ENCODE peak calls at places on chromosomes 13 and 19, in six cellular contexts. K, R, J, I, V and L are unnamed samples.

GRCh38 chr13:66635526-66635925 is 594.6 kb downstream of the PCDH9 start:
- DNase-seq in K (no peak), J (no peak), I (no peak), V (no peak), R (peak; percentile 96), L (no peak)

GRCh38 chr13:40116008-40116407 is 460.5 kb downstream of the COG6 start:
- DNase-seq in R (peak; percentile 83), J (peak; percentile 79), K (no peak), V (peak; percentile 51), I (no peak), L (no peak)

GRCh38 chr13:29384466-29384865 is 211.0 kb downstream of the SLC7A1 start:
- DNase-seq in V (no peak), R (no peak), I (peak; percentile 64), K (no peak), J (no peak), L (no peak)

GRCh38 chr19:40231544-40232424 is 5.3 kb upstream of the CCNP start:
- DNase-seq in R (no peak), K (no peak), J (no peak), I (no peak), V (no peak), L (no peak)

GRCh38 chr13:52096748-52097147 is 32.1 kb downstream of the NEK5 start:
- DNase-seq in V (no peak), I (no peak), R (no peak), K (no peak), J (no peak), L (no peak)

GRCh38 chr13:27182844-27183497 is 11.4 kb upstream of the USP12 start:
- DNase-seq in K (no peak), J (no peak), V (no peak), I (no peak), R (peak; percentile 91), L (no peak)

GRCh38 chr19:12090807-12091206 is 26.3 kb downstream of the ZNF844 start:
- DNase-seq in R (peak; percentile 15), J (peak; percentile 58), I (peak; percentile 58), V (peak; percentile 62), K (peak; percentile 42), L (peak; percentile 85)

GRCh38 chr13:45339399-45339798 is 1.6 kb downstream of the TPT1 start:
- DNase-seq in J (no peak), V (no peak), I (no peak), K (no peak), R (no peak), L (no peak)

GRCh38 chr13:29810898-29811297 is 39.5 kb downstream of the UBL3 start:
- DNase-seq in R (no peak), J (no peak), K (no peak), I (no peak), V (no peak), L (no peak)

GRCh38 chr19:16031872-16032200 is 44.5 kb upstream of the TPM4 start:
- DNase-seq in V (no peak), I (peak; percentile 1), J (no peak), K (no peak), R (no peak), L (peak; percentile 35)

GRCh38 chr19:11024259-11024658 is 63.4 kb downstream of the SMARCA4 start:
- DNase-seq in R (no peak), J (no peak), I (no peak), K (no peak), V (no peak), L (no peak)

GRCh38 chr13:31968473-31968872 is 63.1 kb upstream of the FRY start:
- DNase-seq in I (no peak), V (no peak), J (peak; percentile 26), K (no peak), R (no peak), L (no peak)

GRCh38 chr13:44710576-44710975 is 134.4 kb upstream of the TSC22D1 start:
- DNase-seq in R (peak; percentile 98), I (no peak), J (no peak), V (no peak), K (no peak), L (no peak)

GRCh38 chr19:10036601-10037071 is 23.4 kb downstream of the RDH8 start:
- DNase-seq in V (no peak), I (no peak), R (no peak), K (no peak), J (no peak), L (no peak)

GRCh38 chr19:49837009-49837310 is 14.0 kb upstream of the PTOV1 start:
- DNase-seq in K (no peak), J (no peak), I (no peak), R (no peak), V (no peak), L (no peak)

GRCh38 chr13:83248751-83249150 is 633.5 kb downstream of the SLITRK1 start:
- DNase-seq in I (no peak), R (no peak), K (no peak), J (no peak), V (no peak), L (no peak)

GRCh38 chr13:52848455-52849190 is at the start of gene PCDH8:
- DNase-seq in J (no peak), R (no peak), I (peak; percentile 93), K (no peak), V (no peak), L (no peak)

GRCh38 chr19:51064534-51065220 is at the start of gene KLK13:
- DNase-seq in R (no peak), V (peak; percentile 39), I (no peak), J (no peak), K (no peak), L (no peak)

GRCh38 chr19:49910179-49910578 is 13.5 kb upstream of the IL4I1 start:
- DNase-seq in I (no peak), K (no peak), J (no peak), V (no peak), R (no peak), L (no peak)

GRCh38 chr19:51431124-51431523 is 13.7 kb upstream of the SIGLEC10 start:
- DNase-seq in V (no peak), K (no peak), J (no peak), R (no peak), I (no peak), L (no peak)

GRCh38 chr19:10226376-10227214 is 4.5 kb downstream of the S1PR2 start:
- DNase-seq in K (no peak), V (peak; percentile 82), J (peak; percentile 58), I (peak; percentile 92), R (peak; percentile 54), L (no peak)

GRCh38 chr19:50490991-50491472 is 14.4 kb upstream of the GARIN5A start:
- DNase-seq in J (no peak), V (no peak), R (no peak), I (no peak), K (no peak), L (peak; percentile 54)

GRCh38 chr19:31127132-31127967 is 221.9 kb downstream of the TSHZ3 start:
- DNase-seq in R (peak; percentile 97), V (peak; percentile 43), J (peak; percentile 24), K (no peak), I (no peak), L (no peak)

GRCh38 chr19:29687244-29687896 is 22.1 kb downstream of the PLEKHF1 start:
- DNase-seq in K (no peak), J (no peak), I (no peak), R (peak; percentile 99), V (no peak), L (peak; percentile 58)

GRCh38 chr19:48868196-48868886 is at the start of gene PLEKHA4:
- DNase-seq in R (no peak), I (peak; percentile 63), J (peak; percentile 49), K (no peak), V (peak; percentile 88), L (no peak)

GRCh38 chr13:75802161-75802560 is 166.0 kb downstream of the LMO7 start:
- DNase-seq in I (no peak), R (no peak), J (no peak), K (no peak), V (no peak), L (no peak)

DNA sequence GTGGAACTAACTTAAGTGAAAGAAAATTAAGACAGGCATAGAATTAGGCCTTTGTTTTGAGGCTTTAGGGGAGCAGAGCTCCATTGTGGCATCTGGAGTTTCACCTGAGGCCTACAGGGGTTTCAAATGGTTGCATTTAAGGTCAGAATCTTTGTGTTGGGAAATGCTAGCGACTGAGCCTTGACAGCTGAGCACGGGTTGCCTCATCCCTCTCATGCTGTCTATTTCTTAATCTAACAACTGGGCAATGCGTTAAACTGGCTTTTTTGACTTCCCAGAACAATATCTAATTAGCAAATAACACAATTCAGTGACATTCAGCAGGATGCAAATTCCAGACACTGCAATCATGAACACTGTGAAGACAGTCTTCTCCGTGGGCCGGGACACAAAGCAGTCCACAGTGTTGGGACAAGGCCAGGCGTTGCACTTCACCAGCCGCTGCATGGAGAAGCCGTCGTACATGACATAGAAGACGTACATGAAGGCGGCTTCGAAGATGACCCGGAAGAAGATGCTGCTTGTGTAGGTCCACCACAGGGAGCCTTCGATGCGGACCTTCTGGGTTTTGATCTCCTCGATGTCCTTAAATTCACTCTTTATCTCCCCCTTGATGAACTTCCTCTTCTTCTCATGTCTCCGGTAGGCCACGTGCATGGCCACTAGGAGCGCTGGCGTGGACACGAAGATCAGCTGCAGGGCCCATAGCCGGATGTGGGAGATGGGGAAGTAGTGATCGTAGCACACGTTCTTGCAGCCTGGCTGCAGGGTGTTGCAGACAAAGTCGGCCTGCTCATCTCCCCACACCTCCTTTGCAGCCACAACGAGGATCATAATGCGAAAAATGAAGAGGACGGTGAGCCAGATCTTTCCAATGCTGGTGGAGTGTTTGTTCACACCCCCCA is 3.8 kb downstream of the GJB2 start:
- DNase-seq in K (no peak), V (no peak), J (peak; percentile 38), R (no peak), I (peak; percentile 41), L (no peak)
- TF ChIP-seq CTCF in K (no peak), V (no peak), J (no peak), R (no peak), I (peak; percentile 44), L (no peak)

DNA sequence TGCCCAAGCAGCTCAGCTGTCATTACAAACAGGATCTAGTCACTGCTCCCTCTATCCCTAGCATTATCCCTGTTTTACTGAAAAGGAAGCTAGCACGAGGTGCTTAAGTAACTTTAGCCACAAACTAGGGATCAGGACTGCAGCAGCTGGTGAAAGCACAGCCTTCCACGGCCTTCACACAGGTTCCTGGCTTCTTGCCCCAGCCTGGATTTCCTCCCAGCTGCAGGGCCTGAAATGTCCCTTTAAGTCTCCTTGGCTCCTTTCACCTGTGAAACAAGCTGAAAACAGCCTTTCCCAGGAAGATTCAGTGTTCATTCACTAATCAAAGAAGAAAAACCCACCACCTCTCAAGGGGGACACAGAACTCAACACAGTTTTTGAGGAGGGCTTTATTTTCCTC is 754.5 kb downstream of the DIAPH3 start:
- DNase-seq in K (no peak), R (peak; percentile 62), J (peak; percentile 13), V (peak; percentile 14), I (no peak), L (peak; percentile 76)
- H3K27ac ChIP-seq in K (no peak overlapping the region), R (no peak overlapping the region), J (no peak overlapping the region), V (no peak overlapping the region), I (no peak overlapping the region), L (peak overlapping the region; percentile 51)

DNA sequence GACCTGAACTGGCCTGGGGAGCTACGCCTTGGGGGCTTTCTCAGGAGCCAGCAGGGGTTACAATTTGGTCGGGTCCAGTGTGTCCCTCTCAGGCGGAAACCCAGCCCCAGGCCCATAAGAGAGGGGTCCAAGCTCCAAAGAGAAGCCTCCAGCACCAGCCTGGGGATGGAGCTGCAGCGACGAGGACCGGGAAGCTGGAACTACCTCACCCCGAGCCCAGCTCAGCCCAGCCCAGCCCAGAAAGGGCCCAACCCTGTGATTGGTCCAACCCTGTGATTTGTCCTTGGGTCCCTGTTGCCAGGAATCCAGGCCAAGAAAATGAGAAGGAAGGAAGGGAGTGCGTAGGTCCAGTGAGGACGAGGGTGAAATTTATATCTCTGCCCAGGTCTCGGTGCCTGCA is 24.1 kb downstream of the CLEC4M start:
- DNase-seq in I (no peak), R (no peak), J (no peak), V (no peak), K (no peak), L (peak; percentile 59)
- H3K4me1 ChIP-seq in I (no peaks in the 10 kb centered on the region), R (no peaks in the 10 kb centered on the region), J (peaks cover 7% of the 10 kb centered on the region), V (no peaks in the 10 kb centered on the region), K (peaks cover 9% of the 10 kb centered on the region), L (peaks cover 40% of the 10 kb centered on the region)

GRCh38 chr19:13883665-13884064 is 6.7 kb downstream of the NANOS3 start:
- DNase-seq in K (no peak), I (peak; percentile 36), V (no peak), J (no peak), R (no peak), L (no peak)
- TF ChIP-seq CTCF in K (no peak), I (peak; percentile 32), V (no peak), J (no peak), R (peak; percentile 11), L (no peak)